ENCODE peak calls at places on chromosomes 13 and 19, in eight cellular contexts. One of them, this sample, is unnamed.

GRCh38 chr13:50712882-50713281 is 130.6 kb downstream of the DLEU7 start:
- DNase-seq in GM12865: no peak
- DNase-seq in SHP77: no peak
- DNase-seq in activated CD4-positive, alpha-beta T cell treated with anti-CD3 and anti-CD28 coated beads, Interleukin-2, amount 50 U/mL, for 4 hours: no peak
- DNase-seq in kidney glomerular epithelial cell: no peak
- DNase-seq in stimulated activated CD4-positive, alpha-beta T cell treated with anti-CD3 and anti-CD28 coated beads, TNF-alpha, amount 100 ng/mL, for 24 hours: no peak
- DNase-seq in H54: no peak
- DNase-seq in H9: no peak
- DNase-seq in this sample: no peak

GRCh38 chr19:10829967-10830366 is 6.0 kb downstream of the TMED1 start:
- DNase-seq in GM12865: no peak
- DNase-seq in SHP77: no peak
- DNase-seq in activated CD4-positive, alpha-beta T cell treated with anti-CD3 and anti-CD28 coated beads, Interleukin-2, amount 50 U/mL, for 4 hours: no peak
- DNase-seq in kidney glomerular epithelial cell: no peak
- DNase-seq in stimulated activated CD4-positive, alpha-beta T cell treated with anti-CD3 and anti-CD28 coated beads, TNF-alpha, amount 100 ng/mL, for 24 hours: no peak
- DNase-seq in H54: no peak
- DNase-seq in H9: no peak
- DNase-seq in this sample: no peak

GRCh38 chr19:19321143-19321577 is 531 bp downstream of the MAU2 start:
- DNase-seq in GM12865: peak
- DNase-seq in SHP77: no peak
- DNase-seq in activated CD4-positive, alpha-beta T cell treated with anti-CD3 and anti-CD28 coated beads, Interleukin-2, amount 50 U/mL, for 4 hours: no peak
- DNase-seq in kidney glomerular epithelial cell: no peak
- DNase-seq in stimulated activated CD4-positive, alpha-beta T cell treated with anti-CD3 and anti-CD28 coated beads, TNF-alpha, amount 100 ng/mL, for 24 hours: no peak
- DNase-seq in H54: no peak
- DNase-seq in H9: peak
- DNase-seq in this sample: peak

GRCh38 chr19:3969435-3970312 is 1.2 kb downstream of the DAPK3 start:
- DNase-seq in GM12865: no peak
- DNase-seq in SHP77: no peak
- DNase-seq in activated CD4-positive, alpha-beta T cell treated with anti-CD3 and anti-CD28 coated beads, Interleukin-2, amount 50 U/mL, for 4 hours: no peak
- DNase-seq in kidney glomerular epithelial cell: peak
- DNase-seq in stimulated activated CD4-positive, alpha-beta T cell treated with anti-CD3 and anti-CD28 coated beads, TNF-alpha, amount 100 ng/mL, for 24 hours: no peak
- DNase-seq in H54: peak
- DNase-seq in H9: peak
- DNase-seq in this sample: no peak

GRCh38 chr13:27960362-27961226 is 8.5 kb downstream of the CDX2 start:
- DNase-seq in GM12865: peak
- DNase-seq in SHP77: peak
- DNase-seq in activated CD4-positive, alpha-beta T cell treated with anti-CD3 and anti-CD28 coated beads, Interleukin-2, amount 50 U/mL, for 4 hours: no peak
- DNase-seq in kidney glomerular epithelial cell: peak
- DNase-seq in stimulated activated CD4-positive, alpha-beta T cell treated with anti-CD3 and anti-CD28 coated beads, TNF-alpha, amount 100 ng/mL, for 24 hours: peak
- DNase-seq in H54: peak
- DNase-seq in H9: peak
- DNase-seq in this sample: peak

GRCh38 chr19:58021541-58022282 is 12.1 kb upstream of the ZSCAN1 start:
- DNase-seq in GM12865: peak
- DNase-seq in SHP77: no peak
- DNase-seq in activated CD4-positive, alpha-beta T cell treated with anti-CD3 and anti-CD28 coated beads, Interleukin-2, amount 50 U/mL, for 4 hours: peak
- DNase-seq in kidney glomerular epithelial cell: no peak
- DNase-seq in stimulated activated CD4-positive, alpha-beta T cell treated with anti-CD3 and anti-CD28 coated beads, TNF-alpha, amount 100 ng/mL, for 24 hours: peak
- DNase-seq in H54: no peak
- DNase-seq in H9: peak
- DNase-seq in this sample: peak

GRCh38 chr19:19514881-19515763 is at the start of gene TSSK6:
- DNase-seq in GM12865: no peak
- DNase-seq in SHP77: no peak
- DNase-seq in activated CD4-positive, alpha-beta T cell treated with anti-CD3 and anti-CD28 coated beads, Interleukin-2, amount 50 U/mL, for 4 hours: no peak
- DNase-seq in kidney glomerular epithelial cell: no peak
- DNase-seq in stimulated activated CD4-positive, alpha-beta T cell treated with anti-CD3 and anti-CD28 coated beads, TNF-alpha, amount 100 ng/mL, for 24 hours: no peak
- DNase-seq in H54: no peak
- DNase-seq in H9: no peak
- DNase-seq in this sample: no peak

GRCh38 chr13:26449063-26449848 is 108.2 kb upstream of the WASF3 start:
- DNase-seq in GM12865: peak
- DNase-seq in SHP77: no peak
- DNase-seq in activated CD4-positive, alpha-beta T cell treated with anti-CD3 and anti-CD28 coated beads, Interleukin-2, amount 50 U/mL, for 4 hours: no peak
- DNase-seq in kidney glomerular epithelial cell: no peak
- DNase-seq in stimulated activated CD4-positive, alpha-beta T cell treated with anti-CD3 and anti-CD28 coated beads, TNF-alpha, amount 100 ng/mL, for 24 hours: no peak
- DNase-seq in H54: no peak
- DNase-seq in H9: no peak
- DNase-seq in this sample: no peak

GRCh38 chr13:109610517-109610916 is 175.9 kb downstream of the IRS2 start:
- DNase-seq in GM12865: peak
- DNase-seq in SHP77: no peak
- DNase-seq in activated CD4-positive, alpha-beta T cell treated with anti-CD3 and anti-CD28 coated beads, Interleukin-2, amount 50 U/mL, for 4 hours: peak
- DNase-seq in kidney glomerular epithelial cell: no peak
- DNase-seq in stimulated activated CD4-positive, alpha-beta T cell treated with anti-CD3 and anti-CD28 coated beads, TNF-alpha, amount 100 ng/mL, for 24 hours: peak
- DNase-seq in H54: peak
- DNase-seq in H9: peak
- DNase-seq in this sample: peak

GRCh38 chr13:112688560-112689497 is 1.0 kb upstream of the ATP11A start:
- DNase-seq in GM12865: peak
- DNase-seq in SHP77: no peak
- DNase-seq in activated CD4-positive, alpha-beta T cell treated with anti-CD3 and anti-CD28 coated beads, Interleukin-2, amount 50 U/mL, for 4 hours: peak
- DNase-seq in kidney glomerular epithelial cell: no peak
- DNase-seq in stimulated activated CD4-positive, alpha-beta T cell treated with anti-CD3 and anti-CD28 coated beads, TNF-alpha, amount 100 ng/mL, for 24 hours: peak
- DNase-seq in H54: no peak
- DNase-seq in H9: peak
- DNase-seq in this sample: peak

GRCh38 chr19:51691122-51692064 is 1.7 kb upstream of the SPACA6 start:
- DNase-seq in GM12865: no peak
- DNase-seq in SHP77: no peak
- DNase-seq in activated CD4-positive, alpha-beta T cell treated with anti-CD3 and anti-CD28 coated beads, Interleukin-2, amount 50 U/mL, for 4 hours: no peak
- DNase-seq in kidney glomerular epithelial cell: peak
- DNase-seq in stimulated activated CD4-positive, alpha-beta T cell treated with anti-CD3 and anti-CD28 coated beads, TNF-alpha, amount 100 ng/mL, for 24 hours: no peak
- DNase-seq in H54: no peak
- DNase-seq in H9: no peak
- DNase-seq in this sample: no peak

GRCh38 chr19:45404557-45405434 is at the start of gene PPP1R13L:
- DNase-seq in GM12865: peak
- DNase-seq in SHP77: peak
- DNase-seq in activated CD4-positive, alpha-beta T cell treated with anti-CD3 and anti-CD28 coated beads, Interleukin-2, amount 50 U/mL, for 4 hours: peak
- DNase-seq in kidney glomerular epithelial cell: peak
- DNase-seq in stimulated activated CD4-positive, alpha-beta T cell treated with anti-CD3 and anti-CD28 coated beads, TNF-alpha, amount 100 ng/mL, for 24 hours: peak
- DNase-seq in H54: peak
- DNase-seq in H9: peak
- DNase-seq in this sample: peak

GRCh38 chr13:39341238-39341637 is 261.8 kb downstream of the LHFPL6 start:
- DNase-seq in GM12865: no peak
- DNase-seq in SHP77: no peak
- DNase-seq in activated CD4-positive, alpha-beta T cell treated with anti-CD3 and anti-CD28 coated beads, Interleukin-2, amount 50 U/mL, for 4 hours: no peak
- DNase-seq in kidney glomerular epithelial cell: no peak
- DNase-seq in stimulated activated CD4-positive, alpha-beta T cell treated with anti-CD3 and anti-CD28 coated beads, TNF-alpha, amount 100 ng/mL, for 24 hours: no peak
- DNase-seq in H54: no peak
- DNase-seq in H9: no peak
- DNase-seq in this sample: no peak

GRCh38 chr13:77981191-77981925 is 62.7 kb upstream of the EDNRB start:
- DNase-seq in GM12865: no peak
- DNase-seq in SHP77: no peak
- DNase-seq in activated CD4-positive, alpha-beta T cell treated with anti-CD3 and anti-CD28 coated beads, Interleukin-2, amount 50 U/mL, for 4 hours: no peak
- DNase-seq in kidney glomerular epithelial cell: no peak
- DNase-seq in stimulated activated CD4-positive, alpha-beta T cell treated with anti-CD3 and anti-CD28 coated beads, TNF-alpha, amount 100 ng/mL, for 24 hours: no peak
- DNase-seq in H54: no peak
- DNase-seq in H9: no peak
- DNase-seq in this sample: no peak

GRCh38 chr19:6533000-6533328 is 2.1 kb downstream of the TNFSF9 start:
- DNase-seq in GM12865: no peak
- DNase-seq in SHP77: no peak
- DNase-seq in activated CD4-positive, alpha-beta T cell treated with anti-CD3 and anti-CD28 coated beads, Interleukin-2, amount 50 U/mL, for 4 hours: no peak
- DNase-seq in kidney glomerular epithelial cell: no peak
- DNase-seq in stimulated activated CD4-positive, alpha-beta T cell treated with anti-CD3 and anti-CD28 coated beads, TNF-alpha, amount 100 ng/mL, for 24 hours: no peak
- DNase-seq in H54: no peak
- DNase-seq in H9: peak
- DNase-seq in this sample: no peak

GRCh38 chr19:31415322-31415721 is 66.1 kb upstream of the TSHZ3 start:
- DNase-seq in GM12865: no peak
- DNase-seq in SHP77: no peak
- DNase-seq in activated CD4-positive, alpha-beta T cell treated with anti-CD3 and anti-CD28 coated beads, Interleukin-2, amount 50 U/mL, for 4 hours: no peak
- DNase-seq in kidney glomerular epithelial cell: no peak
- DNase-seq in stimulated activated CD4-positive, alpha-beta T cell treated with anti-CD3 and anti-CD28 coated beads, TNF-alpha, amount 100 ng/mL, for 24 hours: no peak
- DNase-seq in H54: no peak
- DNase-seq in H9: no peak
- DNase-seq in this sample: no peak

GRCh38 chr13:41370736-41371135 is 59.7 kb downstream of the NAA16 start:
- DNase-seq in GM12865: no peak
- DNase-seq in SHP77: no peak
- DNase-seq in activated CD4-positive, alpha-beta T cell treated with anti-CD3 and anti-CD28 coated beads, Interleukin-2, amount 50 U/mL, for 4 hours: no peak
- DNase-seq in kidney glomerular epithelial cell: no peak
- DNase-seq in stimulated activated CD4-positive, alpha-beta T cell treated with anti-CD3 and anti-CD28 coated beads, TNF-alpha, amount 100 ng/mL, for 24 hours: no peak
- DNase-seq in H54: no peak
- DNase-seq in H9: no peak
- DNase-seq in this sample: no peak

GRCh38 chr13:100588350-100589177 is at the start of gene GGACT:
- DNase-seq in GM12865: peak
- DNase-seq in SHP77: peak
- DNase-seq in activated CD4-positive, alpha-beta T cell treated with anti-CD3 and anti-CD28 coated beads, Interleukin-2, amount 50 U/mL, for 4 hours: peak
- DNase-seq in kidney glomerular epithelial cell: peak
- DNase-seq in stimulated activated CD4-positive, alpha-beta T cell treated with anti-CD3 and anti-CD28 coated beads, TNF-alpha, amount 100 ng/mL, for 24 hours: peak
- DNase-seq in H54: peak
- DNase-seq in H9: peak
- DNase-seq in this sample: peak

GRCh38 chr13:113073942-113074341 is 31.6 kb upstream of the F7 start:
- DNase-seq in GM12865: no peak
- DNase-seq in SHP77: no peak
- DNase-seq in activated CD4-positive, alpha-beta T cell treated with anti-CD3 and anti-CD28 coated beads, Interleukin-2, amount 50 U/mL, for 4 hours: no peak
- DNase-seq in kidney glomerular epithelial cell: no peak
- DNase-seq in stimulated activated CD4-positive, alpha-beta T cell treated with anti-CD3 and anti-CD28 coated beads, TNF-alpha, amount 100 ng/mL, for 24 hours: no peak
- DNase-seq in H54: no peak
- DNase-seq in H9: no peak
- DNase-seq in this sample: no peak

GRCh38 chr19:2138061-2138728 is 13.2 kb downstream of the AP3D1 start:
- DNase-seq in GM12865: no peak
- DNase-seq in SHP77: no peak
- DNase-seq in activated CD4-positive, alpha-beta T cell treated with anti-CD3 and anti-CD28 coated beads, Interleukin-2, amount 50 U/mL, for 4 hours: no peak
- DNase-seq in kidney glomerular epithelial cell: no peak
- DNase-seq in stimulated activated CD4-positive, alpha-beta T cell treated with anti-CD3 and anti-CD28 coated beads, TNF-alpha, amount 100 ng/mL, for 24 hours: no peak
- DNase-seq in H54: no peak
- DNase-seq in H9: no peak
- DNase-seq in this sample: no peak

GRCh38 chr13:78680064-78680463 is 21.1 kb upstream of the OBI1 start:
- DNase-seq in GM12865: no peak
- DNase-seq in SHP77: no peak
- DNase-seq in activated CD4-positive, alpha-beta T cell treated with anti-CD3 and anti-CD28 coated beads, Interleukin-2, amount 50 U/mL, for 4 hours: no peak
- DNase-seq in kidney glomerular epithelial cell: no peak
- DNase-seq in stimulated activated CD4-positive, alpha-beta T cell treated with anti-CD3 and anti-CD28 coated beads, TNF-alpha, amount 100 ng/mL, for 24 hours: no peak
- DNase-seq in H54: no peak
- DNase-seq in H9: no peak
- DNase-seq in this sample: no peak

GRCh38 chr13:108213946-108214345 is 1.4 kb downstream of the LIG4 start:
- DNase-seq in GM12865: no peak
- DNase-seq in SHP77: no peak
- DNase-seq in activated CD4-positive, alpha-beta T cell treated with anti-CD3 and anti-CD28 coated beads, Interleukin-2, amount 50 U/mL, for 4 hours: no peak
- DNase-seq in kidney glomerular epithelial cell: peak
- DNase-seq in stimulated activated CD4-positive, alpha-beta T cell treated with anti-CD3 and anti-CD28 coated beads, TNF-alpha, amount 100 ng/mL, for 24 hours: no peak
- DNase-seq in H54: no peak
- DNase-seq in H9: no peak
- DNase-seq in this sample: no peak

GRCh38 chr19:18650048-18650435 is 13.2 kb downstream of the KLHL26 start:
- DNase-seq in GM12865: no peak
- DNase-seq in SHP77: no peak
- DNase-seq in activated CD4-positive, alpha-beta T cell treated with anti-CD3 and anti-CD28 coated beads, Interleukin-2, amount 50 U/mL, for 4 hours: no peak
- DNase-seq in kidney glomerular epithelial cell: no peak
- DNase-seq in stimulated activated CD4-positive, alpha-beta T cell treated with anti-CD3 and anti-CD28 coated beads, TNF-alpha, amount 100 ng/mL, for 24 hours: no peak
- DNase-seq in H54: no peak
- DNase-seq in H9: no peak
- DNase-seq in this sample: no peak

GRCh38 chr13:106610511-106610910 is 42.6 kb upstream of the ARGLU1 start:
- DNase-seq in GM12865: no peak
- DNase-seq in SHP77: no peak
- DNase-seq in activated CD4-positive, alpha-beta T cell treated with anti-CD3 and anti-CD28 coated beads, Interleukin-2, amount 50 U/mL, for 4 hours: no peak
- DNase-seq in kidney glomerular epithelial cell: peak
- DNase-seq in stimulated activated CD4-positive, alpha-beta T cell treated with anti-CD3 and anti-CD28 coated beads, TNF-alpha, amount 100 ng/mL, for 24 hours: no peak
- DNase-seq in H54: peak
- DNase-seq in H9: no peak
- DNase-seq in this sample: no peak

GRCh38 chr19:31270897-31271568 is 78.2 kb downstream of the TSHZ3 start:
- DNase-seq in GM12865: no peak
- DNase-seq in SHP77: no peak
- DNase-seq in activated CD4-positive, alpha-beta T cell treated with anti-CD3 and anti-CD28 coated beads, Interleukin-2, amount 50 U/mL, for 4 hours: no peak
- DNase-seq in kidney glomerular epithelial cell: peak
- DNase-seq in stimulated activated CD4-positive, alpha-beta T cell treated with anti-CD3 and anti-CD28 coated beads, TNF-alpha, amount 100 ng/mL, for 24 hours: no peak
- DNase-seq in H54: no peak
- DNase-seq in H9: no peak
- DNase-seq in this sample: no peak

GRCh38 chr19:6475321-6476108 is 6.1 kb downstream of the DENND1C start:
- DNase-seq in GM12865: no peak
- DNase-seq in SHP77: peak
- DNase-seq in activated CD4-positive, alpha-beta T cell treated with anti-CD3 and anti-CD28 coated beads, Interleukin-2, amount 50 U/mL, for 4 hours: no peak
- DNase-seq in kidney glomerular epithelial cell: no peak
- DNase-seq in stimulated activated CD4-positive, alpha-beta T cell treated with anti-CD3 and anti-CD28 coated beads, TNF-alpha, amount 100 ng/mL, for 24 hours: no peak
- DNase-seq in H54: no peak
- DNase-seq in H9: peak
- DNase-seq in this sample: no peak

GRCh38 chr13:80873589-80873988 is 532.7 kb upstream of the SPRY2 start:
- DNase-seq in GM12865: peak
- DNase-seq in SHP77: no peak
- DNase-seq in activated CD4-positive, alpha-beta T cell treated with anti-CD3 and anti-CD28 coated beads, Interleukin-2, amount 50 U/mL, for 4 hours: no peak
- DNase-seq in kidney glomerular epithelial cell: no peak
- DNase-seq in stimulated activated CD4-positive, alpha-beta T cell treated with anti-CD3 and anti-CD28 coated beads, TNF-alpha, amount 100 ng/mL, for 24 hours: no peak
- DNase-seq in H54: no peak
- DNase-seq in H9: no peak
- DNase-seq in this sample: peak

GRCh38 chr19:55341191-55342043 is 1.7 kb downstream of the KMT5C start:
- DNase-seq in GM12865: peak
- DNase-seq in SHP77: peak
- DNase-seq in activated CD4-positive, alpha-beta T cell treated with anti-CD3 and anti-CD28 coated beads, Interleukin-2, amount 50 U/mL, for 4 hours: peak
- DNase-seq in kidney glomerular epithelial cell: no peak
- DNase-seq in stimulated activated CD4-positive, alpha-beta T cell treated with anti-CD3 and anti-CD28 coated beads, TNF-alpha, amount 100 ng/mL, for 24 hours: peak
- DNase-seq in H54: peak
- DNase-seq in H9: peak
- DNase-seq in this sample: peak

GRCh38 chr13:23488442-23488841 is 54.9 kb upstream of the SACS start:
- DNase-seq in GM12865: no peak
- DNase-seq in SHP77: peak
- DNase-seq in activated CD4-positive, alpha-beta T cell treated with anti-CD3 and anti-CD28 coated beads, Interleukin-2, amount 50 U/mL, for 4 hours: no peak
- DNase-seq in kidney glomerular epithelial cell: peak
- DNase-seq in stimulated activated CD4-positive, alpha-beta T cell treated with anti-CD3 and anti-CD28 coated beads, TNF-alpha, amount 100 ng/mL, for 24 hours: no peak
- DNase-seq in H54: no peak
- DNase-seq in H9: no peak
- DNase-seq in this sample: no peak

GRCh38 chr13:113029061-113029445 is 60.0 kb downstream of the MCF2L start:
- DNase-seq in GM12865: no peak
- DNase-seq in SHP77: no peak
- DNase-seq in activated CD4-positive, alpha-beta T cell treated with anti-CD3 and anti-CD28 coated beads, Interleukin-2, amount 50 U/mL, for 4 hours: no peak
- DNase-seq in kidney glomerular epithelial cell: no peak
- DNase-seq in stimulated activated CD4-positive, alpha-beta T cell treated with anti-CD3 and anti-CD28 coated beads, TNF-alpha, amount 100 ng/mL, for 24 hours: no peak
- DNase-seq in H54: no peak
- DNase-seq in H9: no peak
- DNase-seq in this sample: no peak

GRCh38 chr13:48500652-48501197 is 32.2 kb downstream of the RCBTB2 start:
- DNase-seq in GM12865: peak
- DNase-seq in SHP77: no peak
- DNase-seq in activated CD4-positive, alpha-beta T cell treated with anti-CD3 and anti-CD28 coated beads, Interleukin-2, amount 50 U/mL, for 4 hours: no peak
- DNase-seq in kidney glomerular epithelial cell: no peak
- DNase-seq in stimulated activated CD4-positive, alpha-beta T cell treated with anti-CD3 and anti-CD28 coated beads, TNF-alpha, amount 100 ng/mL, for 24 hours: no peak
- DNase-seq in H54: peak
- DNase-seq in H9: no peak
- DNase-seq in this sample: peak

GRCh38 chr13:20182231-20182846 is 10.4 kb downstream of the GJB2 start:
- DNase-seq in GM12865: peak
- DNase-seq in SHP77: peak
- DNase-seq in activated CD4-positive, alpha-beta T cell treated with anti-CD3 and anti-CD28 coated beads, Interleukin-2, amount 50 U/mL, for 4 hours: peak
- DNase-seq in kidney glomerular epithelial cell: peak
- DNase-seq in stimulated activated CD4-positive, alpha-beta T cell treated with anti-CD3 and anti-CD28 coated beads, TNF-alpha, amount 100 ng/mL, for 24 hours: peak
- DNase-seq in H54: peak
- DNase-seq in H9: peak
- DNase-seq in this sample: peak

GRCh38 chr13:107743983-107744382 is 471.4 kb downstream of the LIG4 start:
- DNase-seq in GM12865: no peak
- DNase-seq in SHP77: no peak
- DNase-seq in activated CD4-positive, alpha-beta T cell treated with anti-CD3 and anti-CD28 coated beads, Interleukin-2, amount 50 U/mL, for 4 hours: no peak
- DNase-seq in kidney glomerular epithelial cell: no peak
- DNase-seq in stimulated activated CD4-positive, alpha-beta T cell treated with anti-CD3 and anti-CD28 coated beads, TNF-alpha, amount 100 ng/mL, for 24 hours: no peak
- DNase-seq in H54: no peak
- DNase-seq in H9: no peak
- DNase-seq in this sample: no peak

GRCh38 chr19:18967358-18968146 is 26.5 kb upstream of the HOMER3 start:
- DNase-seq in GM12865: no peak
- DNase-seq in SHP77: peak
- DNase-seq in activated CD4-positive, alpha-beta T cell treated with anti-CD3 and anti-CD28 coated beads, Interleukin-2, amount 50 U/mL, for 4 hours: no peak
- DNase-seq in kidney glomerular epithelial cell: peak
- DNase-seq in stimulated activated CD4-positive, alpha-beta T cell treated with anti-CD3 and anti-CD28 coated beads, TNF-alpha, amount 100 ng/mL, for 24 hours: no peak
- DNase-seq in H54: no peak
- DNase-seq in H9: no peak
- DNase-seq in this sample: peak